ENCODE peak calls at places on chromosomes 7 and 10, in six cellular contexts. C is adrenal gland, Z is OCI-LY7, U is H1, L is tibial nerve, W is tibial artery. M is an unnamed sample.

GRCh38 chr7:20545016-20545415 is 70.5 kb upstream of the ABCB5 start:
- DNase-seq in L (no peak), Z (no peak), U (no peak), C (no peak), W (no peak), M (no peak)

GRCh38 chr10:132135398-132135872 is 51.3 kb upstream of the DPYSL4 start:
- DNase-seq in L (no peak), W (no peak), Z (no peak), C (no peak), U (no peak), M (no peak)

GRCh38 chr10:62992145-62992721 is 140.9 kb upstream of the NRBF2 start:
- DNase-seq in U (no peak), L (peak; percentile 11), Z (no peak), W (no peak), C (no peak), M (no peak)

GRCh38 chr7:81150951-81151361 is 232.1 kb upstream of the SEMA3C start:
- DNase-seq in U (no peak), L (no peak), Z (no peak), C (no peak), W (no peak), M (no peak)

GRCh38 chr10:24344279-24344678 is 135.3 kb downstream of the KIAA1217 start:
- DNase-seq in Z (no peak), U (no peak), L (no peak), C (no peak), W (no peak), M (no peak)

GRCh38 chr10:133275683-133276092 is 980 bp downstream of the ADAM8 start:
- DNase-seq in C (no peak), U (no peak), L (no peak), Z (peak; percentile 53), W (no peak), M (no peak)

GRCh38 chr10:129785536-129785981 is 178.5 kb downstream of the EBF3 start:
- DNase-seq in L (no peak), W (no peak), C (no peak), Z (no peak), U (no peak), M (no peak)

GRCh38 chr10:103763374-103764202 is 91.8 kb downstream of the SH3PXD2A start:
- DNase-seq in U (no peak), L (no peak), C (no peak), Z (peak; percentile 85), W (peak; percentile 40), M (no peak)

GRCh38 chr7:157576415-157576814 is 239.6 kb downstream of the DNAJB6 start:
- DNase-seq in W (no peak), Z (no peak), L (no peak), C (no peak), U (no peak), M (no peak)

GRCh38 chr10:122780391-122780790 is 65.3 kb downstream of the CUZD1 start:
- DNase-seq in L (no peak), W (no peak), C (no peak), Z (no peak), U (peak; percentile 31), M (no peak)

GRCh38 chr7:85041599-85042216 is 145.1 kb downstream of the SEMA3D start:
- DNase-seq in U (no peak), L (peak; percentile 78), W (peak; percentile 63), C (peak; percentile 68), Z (peak; percentile 39), M (peak; percentile 25)

GRCh38 chr7:49774459-49775064 is 1.1 kb downstream of the VWC2 start:
- DNase-seq in Z (no peak), U (no peak), W (no peak), C (no peak), L (no peak), M (no peak)

GRCh38 chr10:108791794-108792474 is 1131.4 kb downstream of the XPNPEP1 start:
- DNase-seq in W (no peak), C (no peak), L (no peak), U (no peak), Z (no peak), M (no peak)

GRCh38 chr7:40219917-40220316 is 85.1 kb downstream of the SUGCT start:
- DNase-seq in U (no peak), C (no peak), Z (no peak), L (no peak), W (no peak), M (no peak)

GRCh38 chr10:122149607-122150505 is 121.2 kb upstream of the BTBD16 start:
- DNase-seq in U (no peak), C (no peak), L (no peak), Z (no peak), W (peak; percentile 66), M (peak; percentile 72)

DNA sequence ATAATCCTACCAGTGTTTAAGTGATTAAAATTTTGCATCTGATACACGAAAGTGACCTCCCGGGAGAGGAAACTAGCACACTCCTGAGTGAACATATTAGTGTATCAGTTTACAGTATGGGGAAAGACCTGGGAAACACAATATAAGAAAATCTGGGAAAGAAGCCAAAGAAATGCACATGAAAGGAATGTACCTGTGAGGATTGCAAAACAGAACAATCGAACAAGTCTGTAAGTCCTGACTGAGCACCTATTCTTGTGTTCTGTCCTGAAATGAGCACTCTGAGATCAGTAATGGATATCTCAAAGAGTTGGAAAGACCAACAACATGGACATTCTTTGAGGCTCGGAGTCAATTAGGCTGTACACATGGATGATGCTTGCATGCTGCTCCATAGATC is 554.7 kb downstream of the SORCS3 start:
- DNase-seq in Z (no peak), L (no peak), C (no peak), W (no peak), U (no peak), M (no peak)
- TF ChIP-seq CTCF in Z (no peak), L (no peak), C (no peak), W (no peak), U (no peak), M (no peak)

GRCh38 chr7:44636041-44636580 is 29.7 kb downstream of the OGDH start:
- DNase-seq in L (no peak), Z (no peak), W (no peak), C (no peak), U (no peak), M (no peak)

GRCh38 chr7:44632196-44632595 is 25.8 kb downstream of the OGDH start:
- DNase-seq in C (no peak), L (no peak), W (no peak), Z (no peak), U (no peak), M (no peak)

GRCh38 chr7:44633254-44634186 is 27.1 kb downstream of the OGDH start:
- DNase-seq in Z (peak; percentile 76), C (peak; percentile 75), W (peak; percentile 76), U (no peak), L (peak; percentile 67), M (peak; percentile 80)

GRCh38 chr7:44634839-44635591 is 28.6 kb downstream of the OGDH start:
- DNase-seq in Z (no peak), C (no peak), W (no peak), U (no peak), L (no peak), M (no peak)

GRCh38 chr7:44634187-44634838 is 27.9 kb downstream of the OGDH start:
- DNase-seq in L (no peak), Z (no peak), C (no peak), W (no peak), U (no peak), M (no peak)
- H3K4me1 ChIP-seq in L (no peaks in the 10 kb centered on the region), Z (peaks cover 85% of the 10 kb centered on the region), C (peaks cover 50% of the 10 kb centered on the region), W (peaks cover 35% of the 10 kb centered on the region), U (peaks cover 21% of the 10 kb centered on the region), M (peaks cover 12% of the 10 kb centered on the region)

DNA sequence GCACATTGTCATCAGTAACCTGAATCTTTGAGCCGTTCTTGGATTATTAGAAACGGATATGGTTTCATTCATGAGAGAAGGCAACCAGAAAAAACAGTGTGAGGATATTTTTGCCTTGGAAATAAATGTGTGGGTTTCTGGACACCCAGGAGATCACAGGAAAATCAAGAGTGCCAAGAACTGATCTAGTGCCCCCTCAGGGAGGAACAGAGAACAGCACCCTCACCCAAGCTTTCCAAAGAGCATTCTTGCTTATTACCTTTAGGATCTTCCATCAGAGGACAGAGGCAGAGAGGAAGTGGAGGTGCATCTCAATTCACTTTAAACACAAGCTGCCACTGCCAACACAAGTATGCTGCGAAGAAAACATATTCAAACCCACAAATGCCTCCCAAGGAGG is 851.5 kb upstream of the COBL start:
- DNase-seq in C (no peak), Z (peak; percentile 1), W (no peak), L (no peak), U (peak; percentile 21), M (no peak)
- TF ChIP-seq CTCF in C (peak; percentile 26), Z (peak; percentile 59), W (no peak), L (no peak), U (peak; percentile 80), M (no peak)

DNA sequence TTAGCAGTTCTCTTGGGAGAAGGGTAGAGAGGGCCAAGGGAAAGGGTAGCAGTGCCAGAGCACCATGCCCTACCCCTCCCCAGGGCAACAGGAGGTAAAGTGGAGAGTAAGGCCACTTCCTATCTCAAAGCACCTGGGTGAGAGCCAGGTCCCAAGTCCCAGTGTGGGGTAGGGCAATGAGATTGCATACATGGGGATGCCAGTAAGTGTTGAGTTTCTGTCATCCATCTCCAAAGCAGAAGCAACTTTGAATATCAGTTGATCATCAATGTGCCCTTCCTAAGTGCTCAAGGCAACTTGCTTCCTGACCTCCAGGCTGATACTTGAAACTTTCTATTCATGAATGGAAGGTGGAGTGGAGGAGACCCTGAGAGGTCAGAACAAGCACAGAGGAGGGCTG is 2.2 kb upstream of the CAMK2G start:
- DNase-seq in C (no peak), U (no peak), Z (no peak), L (no peak), W (no peak), M (no peak)
- H3K4me1 ChIP-seq in C (peaks cover 15% of the 10 kb centered on the region), U (no peaks in the 10 kb centered on the region), Z (peaks cover 31% of the 10 kb centered on the region), L (no peaks in the 10 kb centered on the region), W (peaks cover 50% of the 10 kb centered on the region), M (peaks cover 10% of the 10 kb centered on the region)

GRCh38 chr10:61166065-61166464 is 222.1 kb upstream of the RHOBTB1 start:
- DNase-seq in W (no peak), C (no peak), U (no peak), Z (no peak), L (no peak), M (no peak)

GRCh38 chr10:61166489-61166888 is 222.5 kb upstream of the RHOBTB1 start:
- DNase-seq in U (no peak), Z (no peak), W (no peak), C (no peak), L (no peak), M (no peak)

GRCh38 chr10:61172182-61172926 is 228.4 kb upstream of the RHOBTB1 start:
- DNase-seq in Z (no peak), W (no peak), L (no peak), U (no peak), C (no peak), M (no peak)

GRCh38 chr10:61170594-61170993 is 226.6 kb upstream of the RHOBTB1 start:
- DNase-seq in U (no peak), W (no peak), C (no peak), Z (no peak), L (no peak), M (no peak)

GRCh38 chr10:61169294-61169693 is 225.3 kb upstream of the RHOBTB1 start:
- DNase-seq in W (no peak), C (no peak), U (no peak), L (no peak), Z (no peak), M (no peak)
- TF ChIP-seq CTCF in W (no peak), C (no peak), U (no peak), L (no peak), Z (no peak), M (no peak)

M was measured in uterus.